ENCODE peak calls at places on chromosomes 1 and 21, in six cellular contexts. C is A549, W is transverse colon, H is tibial nerve, I is stomach, U is sigmoid colon. Z is an unnamed sample.

GRCh38 chr1:37143818-37144217 is 109.5 kb upstream of the GRIK3 start:
- DNase-seq in W (no peak), I (no peak), U (no peak), H (no peak), C (no peak), Z (no peak)

GRCh38 chr1:116311756-116312691 is 61.0 kb upstream of the ATP1A1 start:
- DNase-seq in I (peak; percentile 52), W (peak; percentile 42), H (no peak), C (no peak), U (no peak), Z (no peak)

GRCh38 chr1:21659099-21659923 is 9.8 kb downstream of the RAP1GAP start:
- DNase-seq in U (peak; percentile 77), W (peak; percentile 74), H (peak; percentile 59), I (peak; percentile 88), C (peak; percentile 63), Z (peak; percentile 87)

GRCh38 chr1:184610872-184611614 is 143.6 kb downstream of the EDEM3 start:
- DNase-seq in C (no peak), I (no peak), W (no peak), U (peak; percentile 88), H (no peak), Z (peak; percentile 60)

GRCh38 chr1:209769171-209769904 is 13.5 kb downstream of the TRAF3IP3 start:
- DNase-seq in U (peak; percentile 88), W (peak; percentile 69), H (peak; percentile 64), I (no peak), C (no peak), Z (peak; percentile 43)

GRCh38 chr1:38775175-38775845 is 84.3 kb downstream of the RRAGC start:
- DNase-seq in U (no peak), H (no peak), W (no peak), I (no peak), C (no peak), Z (no peak)

GRCh38 chr21:29025328-29025713 is 853 bp downstream of the USP16 start:
- DNase-seq in H (no peak), U (no peak), W (no peak), I (no peak), C (no peak), Z (no peak)

GRCh38 chr1:151992345-151993083 is 1.1 kb downstream of the S100A10 start:
- DNase-seq in H (peak; percentile 75), I (peak; percentile 92), C (peak; percentile 87), W (peak; percentile 89), U (peak; percentile 92), Z (peak; percentile 73)

GRCh38 chr1:117782056-117782455 is 147.4 kb downstream of the GDAP2 start:
- DNase-seq in W (no peak), U (no peak), C (no peak), H (no peak), I (no peak), Z (no peak)

GRCh38 chr1:88658419-88658818 is 25.7 kb upstream of the PKN2 start:
- DNase-seq in H (no peak), I (no peak), C (no peak), W (no peak), U (no peak), Z (no peak)

GRCh38 chr1:116825735-116826438 is 71.7 kb downstream of the CD2 start:
- DNase-seq in H (no peak), W (peak; percentile 88), U (no peak), I (no peak), C (no peak), Z (no peak)

GRCh38 chr21:32624726-32625125 is 12.5 kb upstream of the CFAP298 start:
- DNase-seq in H (no peak), W (no peak), I (no peak), U (no peak), C (no peak), Z (no peak)

GRCh38 chr1:22351757-22352080 is 99.9 kb upstream of the ZBTB40 start:
- DNase-seq in U (no peak), H (no peak), I (no peak), C (no peak), W (no peak), Z (no peak)

GRCh38 chr1:94947453-94947852 is 20.5 kb upstream of the CNN3 start:
- DNase-seq in W (no peak), I (no peak), H (no peak), U (no peak), C (no peak), Z (no peak)

GRCh38 chr1:108190686-108191416 is 9.3 kb downstream of the SLC25A24 start:
- DNase-seq in I (no peak), W (no peak), C (no peak), H (no peak), U (no peak), Z (no peak)

GRCh38 chr1:112501810-112502641 is 6.7 kb upstream of the WNT2B start:
- DNase-seq in I (peak; percentile 61), W (peak; percentile 79), C (peak; percentile 25), U (peak; percentile 82), H (peak; percentile 52), Z (peak; percentile 89)

GRCh38 chr21:15022608-15023261 is 42.1 kb downstream of the NRIP1 start:
- DNase-seq in C (no peak), I (no peak), U (no peak), H (no peak), W (no peak), Z (no peak)

DNA sequence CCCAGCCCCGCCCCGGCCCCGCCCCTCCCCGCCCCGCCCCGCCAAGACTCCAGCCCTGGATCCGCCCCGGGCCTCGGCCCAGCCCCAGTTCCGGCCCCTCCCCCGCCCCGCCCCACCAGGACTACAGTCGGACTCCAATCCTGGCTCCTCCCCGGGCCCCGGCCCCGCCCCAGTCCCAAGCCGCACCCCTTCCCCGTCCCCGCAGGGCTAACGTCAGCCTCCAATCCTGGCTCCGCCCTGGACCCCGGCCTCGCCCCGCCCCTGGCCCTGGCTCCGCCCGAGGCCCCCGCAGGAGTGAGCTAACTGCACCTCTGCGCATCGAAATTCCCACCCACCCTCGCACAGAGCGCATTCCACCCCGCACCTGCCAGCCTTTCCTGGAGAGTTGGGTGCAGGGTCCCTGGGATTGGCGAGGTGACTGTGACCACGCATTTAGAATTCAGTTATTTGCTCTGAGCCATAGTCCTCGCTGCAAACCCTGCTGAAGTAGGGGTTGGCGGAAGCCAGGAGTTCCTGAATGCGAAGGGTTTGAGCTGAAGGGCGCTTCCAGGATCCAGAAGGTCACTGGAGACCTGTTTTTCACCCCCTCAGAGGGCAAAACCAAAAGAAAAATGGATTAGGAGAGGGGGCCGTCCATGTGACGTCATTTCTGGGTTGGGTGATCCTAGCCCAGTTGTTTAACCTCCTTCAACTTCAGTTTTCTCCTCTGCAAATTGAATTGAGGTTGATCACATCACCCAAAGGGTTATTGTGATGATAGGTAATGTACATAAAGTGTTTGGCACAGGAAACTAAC is 631 bp upstream of the IGSF8 start:
- DNase-seq in U (peak; percentile 99), I (peak; percentile 98), W (peak; percentile 99), C (peak; percentile 92), H (peak; percentile 95), Z (peak; percentile 99)
- TF ChIP-seq POLR2A in U (peak; percentile 67), I (no peak), W (peak; percentile 64), C (peak; percentile 17), H (peak; percentile 80), Z (peak; percentile 71)

GRCh38 chr1:205664399-205665108 is 15.8 kb downstream of the SLC45A3 start:
- DNase-seq in I (peak; percentile 68), W (peak; percentile 55), H (no peak), C (no peak), U (no peak), Z (no peak)
- H3K4me3 ChIP-seq in I (peak overlapping the region; percentile 6), W (no peak overlapping the region), H (no peak overlapping the region), C (no peak overlapping the region), U (no peak overlapping the region), Z (no peak overlapping the region)

GRCh38 chr1:197441990-197442389 is 173.9 kb downstream of the CRB1 start:
- DNase-seq in U (no peak), W (no peak), H (peak; percentile 67), I (no peak), C (no peak), Z (peak; percentile 52)
- TF ChIP-seq EP300 in U (no peak), W (no peak), H (peak; percentile 68), I (peak; percentile 65), C (no peak), Z (no peak)

DNA sequence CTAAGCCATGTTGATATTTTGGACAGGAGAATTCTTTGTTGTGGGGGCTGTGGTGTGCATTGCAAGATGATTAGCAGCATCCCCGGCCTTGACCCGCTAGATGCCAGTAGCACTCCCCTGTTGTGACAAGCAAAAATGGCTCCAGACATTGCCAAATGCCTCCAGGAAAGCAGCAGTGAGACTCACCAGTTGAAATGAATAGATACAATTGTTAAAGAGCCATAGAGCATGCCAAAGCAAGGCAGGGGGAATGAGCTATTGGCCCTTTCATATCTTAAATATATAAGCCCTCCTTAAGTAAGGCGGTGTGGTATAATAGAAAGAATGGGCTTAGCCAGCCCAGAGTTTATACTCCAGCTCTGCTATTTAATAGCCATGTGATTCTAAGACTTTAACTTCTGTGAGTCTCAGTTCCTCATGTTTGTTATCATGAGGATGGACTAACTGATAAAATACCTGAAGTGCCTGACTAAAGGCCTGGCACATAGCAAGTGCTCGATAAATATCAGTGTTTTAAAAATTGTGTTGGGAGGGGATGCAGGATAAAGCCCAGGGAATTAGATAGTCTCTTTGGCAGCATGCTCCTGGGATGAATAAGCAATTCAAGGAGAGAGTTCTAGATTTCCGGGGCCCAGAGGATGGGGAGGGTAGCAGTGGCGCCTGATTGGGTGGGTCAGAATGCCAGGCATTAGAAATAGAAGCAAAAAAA is 21.1 kb upstream of the RGS4 start:
- DNase-seq in C (no peak), I (no peak), U (no peak), H (no peak), W (no peak), Z (no peak)
- TF ChIP-seq POLR2A in C (no peak), I (no peak), U (no peak), H (no peak), W (no peak), Z (no peak)

GRCh38 chr1:1435911-1436633 is 582 bp downstream of the VWA1 start:
- DNase-seq in U (no peak), C (no peak), W (no peak), I (no peak), H (no peak), Z (no peak)
- H3K4me3 ChIP-seq in U (peak overlapping the region; percentile 78), C (peak overlapping the region; percentile 67), W (peak overlapping the region; percentile 54), I (peak overlapping the region; percentile 54), H (peak overlapping the region; percentile 72), Z (peak overlapping the region; percentile 49)

GRCh38 chr1:211133841-211134669 is at the start of gene KCNH1:
- DNase-seq in W (peak; percentile 71), H (peak; percentile 75), C (peak; percentile 78), U (peak; percentile 90), I (peak; percentile 66), Z (peak; percentile 82)
- TF ChIP-seq EP300 in W (no peak), H (no peak), C (peak; percentile 32), U (no peak), I (no peak), Z (no peak)

Z was measured in ovary.